ENCODE peak calls at places on chromosomes 1 and 21, in ten cellular contexts. S is MM.1S, C is psoas muscle, R is cardiac muscle cell, F is pancreas, H is hepatocyte, L is astrocyte of the spinal cord, J is sigmoid colon, X is dorsolateral prefrontal cortex, K is AG09319. B is an unnamed sample.

GRCh38 chr1:66752000-66752592 is at the start of gene DYNLT5:
- DNase-seq in F (peak), C (peak), J (peak), X (peak), R (peak), L (peak), H (peak), K (no peak), S (no peak), B (peak)

GRCh38 chr1:84972377-84972987 is 24.4 kb downstream of the MCOLN2 start:
- DNase-seq in X (no peak), K (no peak), J (no peak), S (peak), R (no peak), F (no peak), L (no peak), H (no peak), C (no peak), B (no peak)

GRCh38 chr1:204350857-204351573 is 8.7 kb downstream of the PLEKHA6 start:
- DNase-seq in S (no peak), L (peak), C (peak), J (peak), R (peak), K (peak), H (peak), X (peak), F (peak), B (peak)

GRCh38 chr1:75615664-75616435 is 4.9 kb upstream of the SLC44A5 start:
- DNase-seq in J (peak), C (peak), F (peak), L (peak), S (peak), X (peak), H (peak), R (peak), K (no peak), B (peak)

GRCh38 chr1:115184260-115184950 is 95.1 kb upstream of the TSPAN2 start:
- DNase-seq in X (no peak), J (no peak), R (peak), L (no peak), H (no peak), K (no peak), C (no peak), S (no peak), F (no peak), B (no peak)

GRCh38 chr1:167533851-167534300 is 15.5 kb upstream of the CD247 start:
- DNase-seq in X (peak), F (peak), L (peak), H (peak), J (peak), C (peak), K (no peak), R (peak), S (peak), B (peak)

GRCh38 chr1:175278729-175279128 is 86.2 kb upstream of the KIAA0040 start:
- DNase-seq in K (no peak), S (no peak), H (no peak), L (no peak), C (no peak), F (no peak), J (no peak), R (no peak), X (no peak), B (no peak)

GRCh38 chr1:66758247-66758755 is 6.0 kb downstream of the DYNLT5 start:
- DNase-seq in S (peak), L (no peak), F (no peak), J (no peak), H (no peak), K (no peak), R (peak), C (no peak), X (no peak), B (no peak)

GRCh38 chr1:2135425-2135824 is 59.1 kb downstream of the FAAP20 start:
- DNase-seq in S (no peak), C (no peak), J (peak), F (no peak), X (no peak), H (peak), K (no peak), L (peak), R (peak), B (no peak)

GRCh38 chr1:155184835-155185782 is 11.5 kb downstream of the TRIM46 start:
- DNase-seq in F (peak), K (no peak), H (peak), X (no peak), S (peak), R (no peak), J (peak), C (peak), L (no peak), B (no peak)

GRCh38 chr1:210857724-210858123 is 276.2 kb downstream of the KCNH1 start:
- DNase-seq in K (no peak), L (no peak), J (no peak), F (no peak), C (no peak), R (no peak), S (no peak), H (no peak), X (no peak), B (no peak)

GRCh38 chr1:159866905-159867304 is 4.4 kb upstream of the VSIG8 start:
- DNase-seq in R (no peak), K (no peak), C (no peak), H (no peak), F (no peak), X (no peak), S (no peak), J (no peak), L (no peak), B (no peak)

GRCh38 chr1:57576750-57577149 is 152.9 kb upstream of the DAB1 start:
- DNase-seq in S (no peak), J (no peak), F (no peak), C (no peak), X (no peak), K (no peak), H (peak), R (no peak), L (no peak), B (no peak)

GRCh38 chr1:237444120-237444790 is 402.3 kb downstream of the RYR2 start:
- DNase-seq in C (no peak), S (no peak), H (no peak), R (no peak), X (no peak), L (no peak), F (no peak), J (no peak), K (no peak), B (no peak)

GRCh38 chr1:186927884-186928283 is 99.1 kb downstream of the PLA2G4A start:
- DNase-seq in L (no peak), J (no peak), S (no peak), C (no peak), R (peak), F (no peak), K (no peak), X (no peak), H (no peak), B (no peak)

GRCh38 chr1:172343246-172344099 is 77.0 kb upstream of the C1orf105 start:
- DNase-seq in H (peak), L (peak), K (peak), S (peak), R (no peak), C (no peak), J (no peak), X (no peak), F (no peak), B (no peak)

GRCh38 chr1:108646661-108647269 is 14.1 kb downstream of the HENMT1 start:
- DNase-seq in X (peak), H (peak), F (peak), L (peak), S (no peak), R (no peak), J (peak), K (peak), C (peak), B (no peak)

GRCh38 chr21:42490735-42491134 is 5.3 kb downstream of the RSPH1 start:
- DNase-seq in F (no peak), J (no peak), R (no peak), X (no peak), K (no peak), L (no peak), H (peak), S (no peak), C (no peak), B (no peak)

GRCh38 chr1:199113265-199113869 is 474.5 kb downstream of the PTPRC start:
- DNase-seq in K (peak), S (peak), L (peak), R (peak), H (peak), J (no peak), X (peak), C (no peak), F (peak), B (peak)

GRCh38 chr1:201689647-201690046 is 139.3 kb upstream of the IPO9 start:
- DNase-seq in L (no peak), R (no peak), X (no peak), S (no peak), K (no peak), J (no peak), F (no peak), H (no peak), C (no peak), B (no peak)

GRCh38 chr1:116393015-116393414 is 20.0 kb downstream of the ATP1A1 start:
- DNase-seq in R (no peak), K (no peak), H (no peak), J (no peak), F (no peak), L (no peak), X (no peak), C (no peak), S (no peak), B (no peak)

GRCh38 chr1:33634806-33635205 is 162.4 kb downstream of the ZSCAN20 start:
- DNase-seq in S (peak), C (peak), J (no peak), H (peak), K (no peak), R (peak), X (no peak), F (peak), L (peak), B (peak)

GRCh38 chr1:95209291-95209690 is 24.7 kb upstream of the RWDD3 start:
- DNase-seq in S (no peak), X (no peak), F (no peak), C (no peak), J (no peak), K (no peak), L (no peak), R (no peak), H (no peak), B (no peak)

GRCh38 chr1:11784993-11785769 is 20.6 kb downstream of the MTHFR start:
- DNase-seq in R (peak), J (peak), L (peak), X (peak), S (peak), H (peak), K (no peak), C (peak), F (peak), B (peak)

GRCh38 chr1:82377201-82377884 is 576.6 kb downstream of the ADGRL2 start:
- DNase-seq in F (no peak), C (no peak), X (no peak), L (peak), K (no peak), R (no peak), J (no peak), S (no peak), H (peak), B (no peak)

GRCh38 chr1:158203693-158204457 is 23.2 kb downstream of the CD1D start:
- DNase-seq in H (peak), C (no peak), F (peak), K (peak), R (peak), L (peak), X (no peak), J (no peak), S (peak), B (peak)

GRCh38 chr1:200415693-200416593 is 6.1 kb upstream of the ZNF281 start:
- DNase-seq in C (peak), H (peak), J (peak), X (no peak), K (peak), L (peak), F (peak), R (no peak), S (peak), B (no peak)

GRCh38 chr1:42173155-42173933 is 8.8 kb upstream of the GUCA2A start:
- DNase-seq in C (peak), F (peak), J (peak), K (no peak), R (peak), X (peak), L (peak), S (peak), H (peak), B (peak)

GRCh38 chr1:159171254-159171687 is at the start of gene CADM3:
- DNase-seq in S (no peak), J (peak), H (peak), C (peak), L (no peak), K (no peak), F (no peak), R (peak), X (peak), B (no peak)

GRCh38 chr1:117815926-117816325 is 113.5 kb downstream of the GDAP2 start:
- DNase-seq in F (no peak), K (no peak), H (no peak), C (no peak), X (no peak), L (no peak), S (no peak), R (no peak), J (no peak), B (no peak)

GRCh38 chr1:234776875-234777849 is 167.2 kb upstream of the IRF2BP2 start:
- DNase-seq in C (no peak), H (peak), L (no peak), X (no peak), F (no peak), K (no peak), S (no peak), J (no peak), R (no peak), B (no peak)

GRCh38 chr21:38470762-38471161 is 27.5 kb downstream of the ERG start:
- DNase-seq in H (no peak), F (no peak), C (no peak), L (peak), J (no peak), X (no peak), K (no peak), S (no peak), R (no peak), B (no peak)

GRCh38 chr1:151858030-151858746 is 4.7 kb upstream of the THEM5 start:
- DNase-seq in R (no peak), F (no peak), X (no peak), H (no peak), S (no peak), C (no peak), L (no peak), J (no peak), K (no peak), B (no peak)

GRCh38 chr1:187985897-187986654 is 1157.3 kb downstream of the PLA2G4A start:
- DNase-seq in X (no peak), C (no peak), L (no peak), J (no peak), K (no peak), F (no peak), S (no peak), H (no peak), R (no peak), B (no peak)

GRCh38 chr1:7583291-7584096 is 187.6 kb upstream of the VAMP3 start:
- DNase-seq in L (no peak), S (no peak), X (peak), J (peak), K (no peak), H (no peak), C (no peak), F (no peak), R (no peak), B (no peak)

GRCh38 chr1:153248480-153248879 is 11.0 kb upstream of the LORICRIN start:
- DNase-seq in H (no peak), X (no peak), K (no peak), J (no peak), C (no peak), L (no peak), R (no peak), S (no peak), F (no peak), B (no peak)

GRCh38 chr1:167412072-167412471 is 106.3 kb downstream of the CD247 start:
- DNase-seq in L (no peak), X (no peak), H (no peak), K (no peak), R (no peak), S (no peak), C (no peak), F (peak), J (no peak), B (no peak)

GRCh38 chr1:184212649-184213314 is 161.3 kb downstream of the TSEN15 start:
- DNase-seq in S (no peak), H (peak), X (no peak), F (no peak), K (peak), J (no peak), L (peak), R (no peak), C (no peak), B (no peak)

GRCh38 chr1:25697426-25698220 is 81.0 kb downstream of the MAN1C1 start:
- DNase-seq in X (no peak), H (no peak), F (no peak), R (no peak), L (no peak), S (no peak), J (no peak), K (no peak), C (no peak), B (no peak)
- TF ChIP-seq CTCF in X (no peak), H (no peak), F (no peak), R (no peak), L (no peak), S (no peak), J (no peak), K (no peak), C (no peak), B (no peak)

GRCh38 chr1:206566976-206567375 is 45.3 kb downstream of the EIF2D start:
- DNase-seq in K (no peak), C (no peak), R (no peak), H (no peak), J (no peak), S (no peak), L (no peak), X (no peak), F (no peak), B (no peak)

GRCh38 chr1:206568256-206568655 is 44.0 kb downstream of the EIF2D start:
- DNase-seq in R (no peak), J (no peak), C (no peak), H (no peak), L (no peak), S (peak), F (no peak), X (no peak), K (no peak), B (no peak)

GRCh38 chr1:206568779-206569352 is 43.4 kb downstream of the EIF2D start:
- DNase-seq in X (no peak), S (peak), R (no peak), L (no peak), F (no peak), J (no peak), K (no peak), C (no peak), H (no peak), B (no peak)

GRCh38 chr1:206563367-206563953 is 48.8 kb downstream of the EIF2D start:
- DNase-seq in H (no peak), S (peak), R (no peak), F (no peak), J (no peak), X (no peak), L (no peak), C (no peak), K (no peak), B (no peak)

GRCh38 chr1:206565973-206566372 is 46.3 kb downstream of the EIF2D start:
- DNase-seq in J (no peak), H (no peak), R (no peak), S (no peak), C (no peak), F (no peak), X (no peak), K (no peak), L (no peak), B (no peak)
- TF ChIP-seq CTCF in J (no peak), H (no peak), R (no peak), S (no peak), C (no peak), F (no peak), X (no peak), K (no peak), L (no peak), B (no peak)

GRCh38 chr1:45802343-45803298 is 791 bp upstream of the MAST2 start:
- DNase-seq in J (peak), R (peak), C (peak), K (peak), L (peak), S (peak), X (peak), H (peak), F (peak), B (peak)
- TF ChIP-seq CTCF in J (no peak), R (no peak), C (no peak), K (no peak), L (no peak), S (no peak), X (no peak), H (no peak), F (no peak), B (no peak)

GRCh38 chr1:228653748-228654147 is 81.5 kb upstream of the RHOU start:
- DNase-seq in S (no peak), X (no peak), C (no peak), L (no peak), H (no peak), F (no peak), J (no peak), K (no peak), R (no peak), B (no peak)

GRCh38 chr1:228650141-228650540 is 85.1 kb upstream of the RHOU start:
- DNase-seq in H (no peak), S (no peak), L (no peak), F (peak), C (peak), X (no peak), J (no peak), R (peak), K (no peak), B (no peak)

GRCh38 chr1:228648647-228649383 is 86.5 kb upstream of the RHOU start:
- DNase-seq in J (no peak), R (no peak), L (no peak), K (no peak), C (no peak), H (no peak), S (no peak), F (no peak), X (no peak), B (no peak)

GRCh38 chr1:228647523-228648444 is 87.5 kb upstream of the RHOU start:
- DNase-seq in H (peak), X (no peak), K (no peak), J (peak), F (peak), L (peak), R (peak), S (no peak), C (peak), B (peak)

GRCh38 chr1:228650946-228651345 is 84.3 kb upstream of the RHOU start:
- DNase-seq in X (no peak), J (no peak), R (no peak), K (no peak), F (no peak), C (no peak), S (no peak), H (no peak), L (no peak), B (no peak)
- TF ChIP-seq CTCF in X (no peak), J (no peak), R (no peak), K (no peak), F (no peak), C (no peak), S (no peak), H (no peak), L (no peak), B (no peak)

DNA sequence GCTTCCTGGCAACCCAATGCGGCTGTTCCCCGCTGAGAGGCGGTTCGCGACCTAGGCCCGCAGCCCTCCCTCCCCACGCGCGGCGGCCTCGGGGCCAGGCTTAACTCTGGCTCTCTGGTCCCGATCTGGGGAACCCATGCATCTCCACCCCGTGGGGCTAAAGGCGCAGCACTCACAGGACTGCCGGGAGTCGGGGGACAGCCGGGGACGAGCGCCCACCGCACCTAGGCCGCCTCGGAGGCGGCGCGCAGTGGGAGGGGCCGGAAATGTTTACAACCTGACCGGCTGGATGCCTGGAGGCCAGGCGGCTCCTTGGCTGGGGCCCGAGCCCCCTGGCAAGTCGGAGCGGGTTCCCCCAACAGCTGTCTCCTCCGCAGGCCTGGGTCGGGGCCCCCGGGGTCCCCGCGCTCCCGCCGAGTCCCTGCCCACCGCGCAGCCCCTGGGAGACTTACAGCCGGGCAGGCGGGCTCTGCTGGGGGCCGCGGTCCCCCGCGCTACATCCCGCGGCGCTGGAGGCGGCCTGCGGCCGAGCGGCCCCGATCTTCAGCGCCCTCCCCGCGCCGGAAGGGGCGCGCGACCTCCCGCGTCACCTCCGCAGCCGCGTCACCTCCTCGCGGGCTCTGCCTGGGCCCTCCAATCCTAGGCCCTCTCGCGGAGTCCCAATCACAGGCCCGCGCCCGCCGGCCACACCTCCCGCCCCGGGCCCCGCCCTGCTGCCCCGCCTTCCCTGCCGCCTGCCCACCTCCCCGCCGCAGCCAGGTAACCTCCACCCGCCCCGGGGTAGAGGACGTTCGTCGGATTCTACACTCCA is at the start of gene ADIPOR1:
- DNase-seq in H (peak), J (peak), S (peak), K (peak), C (peak), X (peak), L (peak), R (peak), F (peak), B (peak)
- TF ChIP-seq CTCF in H (no peak), J (no peak), S (no peak), K (no peak), C (no peak), X (peak), L (no peak), R (no peak), F (no peak), B (peak)

B was measured in endothelial cell.